ENCODE peak calls at places on chromosomes 6 and 20, in eight cellular contexts. One of them, this sample, is unnamed.

GRCh38 chr6:85126448-85127178 is 323.3 kb upstream of the NT5E start:
- DNase-seq in uterus: peak; percentile 28
- DNase-seq in breast epithelium: peak; percentile 19
- DNase-seq in transverse colon: peak; percentile 10
- DNase-seq in ovary: no peak
- DNase-seq in tibial nerve: peak; percentile 34
- DNase-seq in lower leg skin: peak; percentile 90
- DNase-seq in endothelial cell of umbilical vein: peak; percentile 75
- DNase-seq in this sample: no peak

GRCh38 chr6:125662301-125662700 is 87.1 kb upstream of the HEY2 start:
- DNase-seq in breast epithelium: no peak
- DNase-seq in endothelial cell of umbilical vein: no peak
- DNase-seq in tibial nerve: no peak
- DNase-seq in lower leg skin: no peak
- DNase-seq in transverse colon: no peak
- DNase-seq in uterus: no peak
- DNase-seq in ovary: no peak
- DNase-seq in this sample: no peak

GRCh38 chr6:20907486-20908071 is 373.3 kb downstream of the CDKAL1 start:
- DNase-seq in lower leg skin: no peak
- DNase-seq in endothelial cell of umbilical vein: no peak
- DNase-seq in tibial nerve: no peak
- DNase-seq in transverse colon: no peak
- DNase-seq in ovary: no peak
- DNase-seq in breast epithelium: no peak
- DNase-seq in uterus: no peak
- DNase-seq in this sample: no peak

GRCh38 chr20:59385461-59385860 is 85.0 kb downstream of the EDN3 start:
- DNase-seq in transverse colon: no peak
- DNase-seq in tibial nerve: no peak
- DNase-seq in lower leg skin: no peak
- DNase-seq in uterus: no peak
- DNase-seq in ovary: no peak
- DNase-seq in breast epithelium: no peak
- DNase-seq in endothelial cell of umbilical vein: no peak
- DNase-seq in this sample: no peak

GRCh38 chr6:55603987-55604386 is 25.0 kb upstream of the HMGCLL1 start:
- DNase-seq in endothelial cell of umbilical vein: no peak
- DNase-seq in ovary: no peak
- DNase-seq in lower leg skin: no peak
- DNase-seq in breast epithelium: no peak
- DNase-seq in uterus: no peak
- DNase-seq in tibial nerve: no peak
- DNase-seq in transverse colon: no peak
- DNase-seq in this sample: no peak

GRCh38 chr6:148972481-148972880 is 225.7 kb downstream of the UST start:
- DNase-seq in lower leg skin: no peak
- DNase-seq in endothelial cell of umbilical vein: peak; percentile 38
- DNase-seq in uterus: no peak
- DNase-seq in breast epithelium: peak; percentile 32
- DNase-seq in ovary: peak; percentile 42
- DNase-seq in tibial nerve: no peak
- DNase-seq in transverse colon: peak; percentile 80
- DNase-seq in this sample: no peak

GRCh38 chr20:58913079-58913478 is 60.6 kb downstream of the GNAS start:
- DNase-seq in transverse colon: no peak
- DNase-seq in lower leg skin: no peak
- DNase-seq in ovary: no peak
- DNase-seq in breast epithelium: no peak
- DNase-seq in uterus: no peak
- DNase-seq in tibial nerve: no peak
- DNase-seq in endothelial cell of umbilical vein: no peak
- DNase-seq in this sample: no peak

GRCh38 chr6:139722540-139722939 is 348.1 kb upstream of the CITED2 start:
- DNase-seq in uterus: no peak
- DNase-seq in breast epithelium: no peak
- DNase-seq in endothelial cell of umbilical vein: no peak
- DNase-seq in tibial nerve: no peak
- DNase-seq in lower leg skin: no peak
- DNase-seq in ovary: no peak
- DNase-seq in transverse colon: no peak
- DNase-seq in this sample: no peak

GRCh38 chr20:47711046-47711752 is 74.1 kb downstream of the SULF2 start:
- DNase-seq in endothelial cell of umbilical vein: no peak
- DNase-seq in transverse colon: peak; percentile 45
- DNase-seq in breast epithelium: no peak
- DNase-seq in uterus: no peak
- DNase-seq in ovary: no peak
- DNase-seq in lower leg skin: no peak
- DNase-seq in tibial nerve: no peak
- DNase-seq in this sample: no peak

GRCh38 chr6:26155066-26155925 is 68.1 kb downstream of the HFE start:
- DNase-seq in tibial nerve: peak; percentile 71
- DNase-seq in uterus: peak; percentile 57
- DNase-seq in transverse colon: peak; percentile 52
- DNase-seq in lower leg skin: no peak
- DNase-seq in endothelial cell of umbilical vein: peak; percentile 65
- DNase-seq in breast epithelium: peak; percentile 54
- DNase-seq in ovary: peak; percentile 67
- DNase-seq in this sample: no peak

GRCh38 chr20:610130-611046 is at the start of gene TCF15:
- DNase-seq in tibial nerve: no peak
- DNase-seq in lower leg skin: no peak
- DNase-seq in uterus: no peak
- DNase-seq in ovary: no peak
- DNase-seq in transverse colon: no peak
- DNase-seq in endothelial cell of umbilical vein: peak; percentile 34
- DNase-seq in breast epithelium: no peak
- DNase-seq in this sample: no peak

GRCh38 chr20:47032969-47033578 is 138.4 kb downstream of the EYA2 start:
- DNase-seq in ovary: no peak
- DNase-seq in uterus: no peak
- DNase-seq in breast epithelium: no peak
- DNase-seq in lower leg skin: no peak
- DNase-seq in tibial nerve: no peak
- DNase-seq in transverse colon: no peak
- DNase-seq in endothelial cell of umbilical vein: no peak
- DNase-seq in this sample: no peak

GRCh38 chr6:148831064-148831463 is 84.2 kb downstream of the UST start:
- DNase-seq in breast epithelium: no peak
- DNase-seq in endothelial cell of umbilical vein: no peak
- DNase-seq in lower leg skin: no peak
- DNase-seq in ovary: no peak
- DNase-seq in tibial nerve: no peak
- DNase-seq in uterus: no peak
- DNase-seq in transverse colon: no peak
- DNase-seq in this sample: no peak

GRCh38 chr6:139361211-139361610 is 13.2 kb downstream of the CITED2 start:
- DNase-seq in lower leg skin: no peak
- DNase-seq in endothelial cell of umbilical vein: no peak
- DNase-seq in ovary: no peak
- DNase-seq in tibial nerve: no peak
- DNase-seq in breast epithelium: no peak
- DNase-seq in transverse colon: no peak
- DNase-seq in uterus: no peak
- DNase-seq in this sample: no peak

GRCh38 chr6:111741177-111741952 is 131.9 kb downstream of the FYN start:
- DNase-seq in tibial nerve: no peak
- DNase-seq in breast epithelium: no peak
- DNase-seq in uterus: no peak
- DNase-seq in ovary: no peak
- DNase-seq in transverse colon: no peak
- DNase-seq in lower leg skin: no peak
- DNase-seq in endothelial cell of umbilical vein: no peak
- DNase-seq in this sample: no peak

GRCh38 chr20:17914957-17915356 is 53.6 kb downstream of the SNX5 start:
- DNase-seq in ovary: no peak
- DNase-seq in endothelial cell of umbilical vein: no peak
- DNase-seq in tibial nerve: no peak
- DNase-seq in breast epithelium: no peak
- DNase-seq in lower leg skin: no peak
- DNase-seq in transverse colon: no peak
- DNase-seq in uterus: no peak
- DNase-seq in this sample: no peak

GRCh38 chr6:17130786-17131185 is 28.9 kb downstream of the STMND1 start:
- DNase-seq in uterus: no peak
- DNase-seq in breast epithelium: no peak
- DNase-seq in endothelial cell of umbilical vein: no peak
- DNase-seq in tibial nerve: no peak
- DNase-seq in transverse colon: no peak
- DNase-seq in lower leg skin: no peak
- DNase-seq in ovary: no peak
- DNase-seq in this sample: no peak

GRCh38 chr6:93418448-93419303 is 683 bp downstream of the EPHA7 start:
- DNase-seq in breast epithelium: no peak
- DNase-seq in lower leg skin: peak; percentile 81
- DNase-seq in endothelial cell of umbilical vein: peak; percentile 47
- DNase-seq in tibial nerve: no peak
- DNase-seq in ovary: peak; percentile 39
- DNase-seq in transverse colon: peak; percentile 18
- DNase-seq in uterus: peak; percentile 26
- DNase-seq in this sample: no peak

GRCh38 chr6:63022631-63023030 is 188.6 kb upstream of the FKBP1C start:
- DNase-seq in tibial nerve: no peak
- DNase-seq in ovary: no peak
- DNase-seq in endothelial cell of umbilical vein: no peak
- DNase-seq in breast epithelium: no peak
- DNase-seq in uterus: no peak
- DNase-seq in transverse colon: no peak
- DNase-seq in lower leg skin: no peak
- DNase-seq in this sample: no peak

GRCh38 chr20:64222273-64222672 is 33.3 kb upstream of the PCMTD2 start:
- DNase-seq in transverse colon: no peak
- DNase-seq in uterus: no peak
- DNase-seq in endothelial cell of umbilical vein: no peak
- DNase-seq in tibial nerve: no peak
- DNase-seq in ovary: no peak
- DNase-seq in breast epithelium: no peak
- DNase-seq in lower leg skin: no peak
- DNase-seq in this sample: no peak

GRCh38 chr20:20594171-20594530 is 118.3 kb downstream of the RALGAPA2 start:
- DNase-seq in transverse colon: no peak
- DNase-seq in ovary: no peak
- DNase-seq in lower leg skin: no peak
- DNase-seq in tibial nerve: peak; percentile 35
- DNase-seq in endothelial cell of umbilical vein: peak; percentile 25
- DNase-seq in uterus: no peak
- DNase-seq in breast epithelium: no peak
- DNase-seq in this sample: no peak

GRCh38 chr6:12203001-12203400 is 87.2 kb upstream of the EDN1 start:
- DNase-seq in uterus: no peak
- DNase-seq in tibial nerve: no peak
- DNase-seq in ovary: no peak
- DNase-seq in breast epithelium: no peak
- DNase-seq in transverse colon: no peak
- DNase-seq in lower leg skin: no peak
- DNase-seq in endothelial cell of umbilical vein: peak; percentile 14
- DNase-seq in this sample: no peak

DNA sequence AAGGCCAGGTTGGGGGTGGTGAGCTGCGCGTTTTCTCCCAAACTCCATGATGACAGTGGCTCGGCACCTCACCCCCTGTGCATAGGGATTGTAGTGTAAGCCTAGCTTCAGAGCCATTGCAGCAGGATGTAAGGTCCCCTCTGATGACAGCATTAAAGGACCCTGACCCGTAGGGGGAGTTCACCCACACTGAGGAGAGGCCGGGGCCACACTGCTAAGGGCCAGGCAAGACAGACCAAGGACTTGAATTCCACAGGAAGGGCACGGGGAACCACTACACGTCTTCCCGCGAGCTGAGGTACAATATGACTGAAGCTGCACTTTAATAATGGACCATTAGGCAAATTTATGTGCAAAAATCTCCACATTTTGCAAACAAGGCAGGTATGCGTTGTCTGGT is 112.0 kb downstream of the FOXA2 start:
- DNase-seq in endothelial cell of umbilical vein: no peak
- DNase-seq in tibial nerve: no peak
- DNase-seq in uterus: no peak
- DNase-seq in transverse colon: no peak
- DNase-seq in ovary: no peak
- DNase-seq in lower leg skin: no peak
- DNase-seq in breast epithelium: no peak
- DNase-seq in this sample: no peak
- TF ChIP-seq CTCF in endothelial cell of umbilical vein: no peak
- TF ChIP-seq CTCF in tibial nerve: no peak
- TF ChIP-seq CTCF in uterus: no peak
- TF ChIP-seq CTCF in transverse colon: no peak
- TF ChIP-seq CTCF in ovary: no peak
- TF ChIP-seq CTCF in lower leg skin: no peak
- TF ChIP-seq CTCF in breast epithelium: no peak
- TF ChIP-seq CTCF in this sample: no peak

DNA sequence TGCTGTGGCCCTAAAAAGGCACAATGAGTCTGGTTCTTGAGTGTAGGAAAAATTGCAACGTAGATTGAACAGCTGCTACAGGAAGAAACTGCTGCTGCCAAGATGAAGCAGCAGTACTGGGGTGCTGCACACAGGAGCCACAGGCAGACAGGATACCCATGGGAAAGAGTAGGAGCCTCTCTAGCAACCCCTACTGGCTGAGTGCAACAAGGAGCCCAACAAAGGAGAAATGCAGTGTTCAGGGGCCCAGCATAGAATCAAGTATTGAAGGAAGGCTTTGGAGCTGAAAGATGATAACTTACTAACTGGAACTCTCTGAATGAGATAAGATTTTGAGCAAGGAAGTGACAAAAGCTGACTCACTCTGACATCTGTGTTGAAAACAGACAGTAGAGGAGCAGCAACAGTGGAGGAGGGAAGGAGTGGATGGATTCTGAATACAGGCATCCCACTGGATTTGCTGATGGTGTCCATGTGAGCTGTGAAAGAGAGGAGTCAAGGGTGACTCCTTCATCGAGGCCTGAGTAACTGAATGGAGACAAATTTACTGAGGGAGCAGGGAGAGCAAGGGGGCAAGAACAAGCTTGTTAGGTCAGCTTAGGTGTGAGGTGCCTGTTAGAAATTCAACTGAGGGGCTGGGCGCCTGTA is 534.7 kb upstream of the JARID2 start:
- DNase-seq in breast epithelium: no peak
- DNase-seq in ovary: no peak
- DNase-seq in transverse colon: peak; percentile 49
- DNase-seq in tibial nerve: no peak
- DNase-seq in endothelial cell of umbilical vein: no peak
- DNase-seq in lower leg skin: no peak
- DNase-seq in uterus: no peak
- DNase-seq in this sample: no peak
- TF ChIP-seq POLR2A in breast epithelium: no peak
- TF ChIP-seq POLR2A in ovary: no peak
- TF ChIP-seq POLR2A in transverse colon: no peak
- TF ChIP-seq POLR2A in tibial nerve: no peak
- TF ChIP-seq POLR2A in endothelial cell of umbilical vein: no peak
- TF ChIP-seq POLR2A in lower leg skin: no peak
- TF ChIP-seq POLR2A in uterus: no peak
- TF ChIP-seq POLR2A in this sample: no peak

GRCh38 chr6:2505624-2506023 is 245.1 kb downstream of the MYLK4 start:
- DNase-seq in breast epithelium: peak; percentile 12
- DNase-seq in ovary: no peak
- DNase-seq in transverse colon: no peak
- DNase-seq in uterus: no peak
- DNase-seq in tibial nerve: no peak
- DNase-seq in lower leg skin: no peak
- DNase-seq in endothelial cell of umbilical vein: no peak
- DNase-seq in this sample: no peak
- TF ChIP-seq CTCF in breast epithelium: no peak
- TF ChIP-seq CTCF in ovary: no peak
- TF ChIP-seq CTCF in transverse colon: no peak
- TF ChIP-seq CTCF in uterus: no peak
- TF ChIP-seq CTCF in tibial nerve: no peak
- TF ChIP-seq CTCF in lower leg skin: no peak
- TF ChIP-seq CTCF in endothelial cell of umbilical vein: peak; percentile 28
- TF ChIP-seq CTCF in this sample: no peak

GRCh38 chr6:29748391-29749352 is 25.4 kb downstream of the HLA-F start:
- DNase-seq in uterus: peak; percentile 95
- DNase-seq in transverse colon: peak; percentile 93
- DNase-seq in lower leg skin: peak; percentile 99
- DNase-seq in breast epithelium: peak; percentile 96
- DNase-seq in tibial nerve: peak; percentile 95
- DNase-seq in ovary: peak; percentile 94
- DNase-seq in endothelial cell of umbilical vein: peak; percentile 84
- DNase-seq in this sample: no peak
- TF ChIP-seq POLR2A in uterus: peak; percentile 90
- TF ChIP-seq POLR2A in transverse colon: peak; percentile 57
- TF ChIP-seq POLR2A in lower leg skin: no peak
- TF ChIP-seq POLR2A in breast epithelium: peak; percentile 44
- TF ChIP-seq POLR2A in tibial nerve: peak; percentile 59
- TF ChIP-seq POLR2A in ovary: peak; percentile 23
- TF ChIP-seq POLR2A in endothelial cell of umbilical vein: no peak
- TF ChIP-seq POLR2A in this sample: no peak

This sample was measured in esophagus squamous epithelium.